ENCODE peak calls at places on chromosomes 3 and 15, in eight cellular contexts. T is ELR, X is IMR-90, I is LoVo, D is NCI-H1092 treated with DMSO at 0.1 percent for 48 hours, E is NCI-H345, Z is NCI-H774, R is GM12891. K is an unnamed sample.

GRCh38 chr3:37402351-37402750 is 228.0 kb upstream of the LRRFIP2 start:
- DNase-seq in T (no peak), X (no peak), I (no peak), D (no peak), E (no peak), Z (no peak), R (no peak), K (no peak)

GRCh38 chr3:139292192-139292591 is 51.6 kb upstream of the MRPS22 start:
- DNase-seq in T (peak; percentile 62), X (no peak), I (no peak), D (no peak), E (no peak), Z (no peak), R (no peak), K (no peak)

GRCh38 chr3:195176776-195177175 is 94.2 kb downstream of the XXYLT1 start:
- DNase-seq in T (no peak), X (no peak), I (no peak), D (no peak), E (no peak), Z (no peak), R (no peak), K (no peak)

GRCh38 chr15:52566889-52567288 is 1.9 kb downstream of the ARPP19 start:
- DNase-seq in T (no peak), X (no peak), I (no peak), D (no peak), E (no peak), Z (no peak), R (no peak), K (no peak)

GRCh38 chr3:43316783-43317460 is 30.6 kb downstream of the SNRK start:
- DNase-seq in T (no peak), X (no peak), I (no peak), D (no peak), E (no peak), Z (no peak), R (no peak), K (no peak)

GRCh38 chr15:29278436-29279099 is 8.9 kb upstream of the NSMCE3 start:
- DNase-seq in T (peak; percentile 91), X (peak; percentile 94), I (peak; percentile 31), D (no peak), E (no peak), Z (no peak), R (no peak), K (peak; percentile 64)

GRCh38 chr15:73677146-73677607 is 7.0 kb upstream of the CD276 start:
- DNase-seq in T (peak; percentile 73), X (peak; percentile 70), I (peak; percentile 76), D (peak; percentile 17), E (peak; percentile 58), Z (peak; percentile 36), R (no peak), K (peak; percentile 51)

GRCh38 chr3:186464424-186465093 is 79.6 kb downstream of the CRYGS start:
- DNase-seq in T (peak; percentile 22), X (no peak), I (no peak), D (no peak), E (no peak), Z (no peak), R (no peak), K (no peak)